ENCODE peak calls at places on chromosomes 1 and 21, in four cellular contexts. F is GM12878, Z is K562, K is HepG2. I is an unnamed sample.

GRCh38 chr1:43272161-43272560 is 2.4 kb downstream of the TMEM125 start:
- DNase-seq in F (no peak), Z (no peak), K (no peak), I (no peak)

GRCh38 chr1:53070621-53071020 is 8.6 kb downstream of the PODN start:
- DNase-seq in F (no peak), Z (no peak), K (no peak), I (no peak)

GRCh38 chr1:166479052-166479631 is 312.3 kb upstream of the FAM78B start:
- DNase-seq in F (no peak), Z (peak; percentile 66), K (peak; percentile 30), I (peak; percentile 42)

GRCh38 chr1:12096615-12097014 is 33.5 kb downstream of the TNFRSF8 start:
- DNase-seq in F (no peak), Z (no peak), K (no peak), I (no peak)

GRCh38 chr1:206466840-206467649 is 3.2 kb upstream of the IKBKE start:
- DNase-seq in F (no peak), Z (peak; percentile 42), K (no peak), I (no peak)

GRCh38 chr1:15007368-15007767 is 146.2 kb upstream of the TMEM51 start:
- DNase-seq in F (no peak), Z (no peak), K (no peak), I (no peak)

GRCh38 chr1:201400257-201401230 is 1.4 kb upstream of the LAD1 start:
- DNase-seq in F (no peak), Z (no peak), K (no peak), I (no peak)

GRCh38 chr1:103265551-103265950 is 157.2 kb upstream of the COL11A1 start:
- DNase-seq in F (no peak), Z (no peak), K (no peak), I (no peak)

GRCh38 chr1:204448321-204448964 is 36.8 kb upstream of the PPP1R15B start:
- DNase-seq in F (no peak), Z (no peak), K (no peak), I (peak; percentile 28)

GRCh38 chr1:233304489-233305102 is 9.1 kb upstream of the PCNX2 start:
- DNase-seq in F (no peak), Z (peak; percentile 29), K (no peak), I (peak; percentile 38)

GRCh38 chr21:45138199-45139002 is 64.0 kb downstream of the ADARB1 start:
- DNase-seq in F (no peak), Z (peak; percentile 86), K (peak; percentile 59), I (peak; percentile 72)

DNA sequence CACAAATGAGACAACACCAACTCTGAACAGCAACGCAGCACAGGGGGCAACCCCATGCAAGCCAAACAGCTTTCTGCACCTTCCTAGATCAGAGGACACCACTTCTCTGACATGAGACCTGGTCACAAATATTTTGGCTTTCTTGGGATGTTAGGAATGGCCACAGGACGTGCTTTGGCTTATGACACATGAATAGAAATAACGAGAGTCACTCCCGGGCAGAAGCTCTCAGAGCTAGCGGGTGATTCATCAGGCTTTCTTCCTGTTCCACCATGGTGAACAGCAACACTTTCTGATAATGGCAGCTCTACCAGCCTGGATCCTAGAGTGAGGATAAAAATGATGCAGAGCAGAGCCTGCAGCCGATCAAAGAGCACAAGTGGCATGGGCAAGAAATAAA is 39.4 kb downstream of the PAFAH2 start:
- DNase-seq in F (no peak), Z (no peak), K (no peak), I (no peak)
- TF ChIP-seq CHD4 in F (no peak), Z (no peak), K (no peak), I (no peak)

GRCh38 chr21:34971656-34972055 is 77.4 kb downstream of the RUNX1 start:
- DNase-seq in F (no peak), Z (no peak), K (no peak), I (no peak)
- TF ChIP-seq CHD4 in F (no peak), Z (no peak), K (no peak), I (no peak)

DNA sequence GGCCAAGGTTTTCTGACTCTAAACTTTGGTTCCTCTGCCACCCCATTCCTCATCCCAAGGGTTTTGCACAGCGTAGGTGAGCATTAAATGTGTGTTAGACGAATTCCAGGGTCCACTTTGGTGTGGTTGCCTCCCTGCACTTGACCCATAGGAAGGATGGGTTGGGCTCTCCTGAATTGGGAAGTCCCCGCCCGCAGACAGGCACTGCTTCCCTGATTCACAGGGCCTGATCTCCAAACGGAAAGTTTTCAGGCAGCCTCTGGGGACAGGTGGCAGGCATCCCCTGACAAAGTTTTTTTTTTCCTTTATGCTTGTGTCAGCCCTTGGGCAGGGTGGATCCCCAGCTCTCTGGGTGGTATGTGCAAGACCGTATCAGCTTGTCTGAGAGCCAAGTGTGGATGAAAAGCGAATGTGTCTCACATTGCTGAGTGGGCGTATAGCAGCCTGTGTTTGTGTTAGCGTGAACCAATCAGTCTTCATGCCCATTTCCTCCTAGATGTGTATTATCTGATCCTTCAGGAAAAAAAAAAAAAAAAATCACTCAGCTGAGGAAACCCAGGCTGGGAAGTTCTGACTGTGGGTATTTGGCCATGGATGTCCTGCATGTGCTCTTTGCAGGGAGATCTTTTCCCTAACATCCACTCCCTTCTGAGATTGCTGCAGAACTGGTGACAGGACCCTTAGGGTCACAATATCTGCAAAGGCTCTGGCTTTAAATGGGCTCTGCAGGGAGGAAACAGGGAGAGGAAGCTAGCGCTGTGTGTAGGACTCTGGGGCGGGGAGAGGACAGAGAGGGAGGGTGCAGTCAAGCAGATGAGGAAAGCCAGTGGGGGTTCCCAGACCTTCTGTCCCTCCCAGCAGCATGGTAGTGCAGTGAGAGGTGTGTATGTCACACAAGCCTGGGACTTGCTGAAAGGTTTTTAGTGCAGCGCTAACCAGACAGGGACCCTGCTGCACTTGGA is 42.2 kb upstream of the TRABD2B start:
- DNase-seq in F (no peak), Z (no peak), K (no peak), I (no peak)
- TF ChIP-seq CHD4 in F (no peak), Z (no peak), K (no peak), I (no peak)

GRCh38 chr1:24745711-24746582 is 700 bp downstream of the CLIC4 start:
- DNase-seq in F (no peak), Z (peak; percentile 69), K (no peak), I (peak; percentile 57)

GRCh38 chr1:24748191-24749121 is 3.2 kb downstream of the CLIC4 start:
- DNase-seq in F (peak; percentile 82), Z (no peak), K (no peak), I (no peak)

GRCh38 chr1:24743404-24744211 is 1.6 kb upstream of the CLIC4 start:
- DNase-seq in F (no peak), Z (no peak), K (no peak), I (no peak)

GRCh38 chr1:24742090-24742938 is 2.9 kb upstream of the CLIC4 start:
- DNase-seq in F (no peak), Z (peak; percentile 53), K (peak; percentile 39), I (no peak)

GRCh38 chr1:24744911-24745710 is at the start of gene CLIC4:
- DNase-seq in F (peak; percentile 94), Z (peak; percentile 98), K (peak; percentile 96), I (peak; percentile 75)
- TF ChIP-seq CHD4 in F (no peak), Z (no peak), K (no peak), I (no peak)

I was measured in A549.